ENCODE peak calls at places on chromosomes 16 and 17, in four cellular contexts. One of them, this sample, is unnamed.

GRCh38 chr17:48642843-48643696 is 16.9 kb upstream of the HOXB9 start:
- DNase-seq in RPMI8226: no peak
- DNase-seq in astrocyte of the hippocampus: no peak
- DNase-seq in stimulated activated CD4-positive, alpha-beta T cell treated with anti-CD3 and anti-CD28 coated beads, Interleukin-1b, Interleukin-23, amount 100 ng/mL, for 1 hour: no peak
- DNase-seq in this sample: no peak

GRCh38 chr17:2799653-2800052 is 3.4 kb downstream of the RAP1GAP2 start:
- DNase-seq in RPMI8226: no peak
- DNase-seq in astrocyte of the hippocampus: no peak
- DNase-seq in stimulated activated CD4-positive, alpha-beta T cell treated with anti-CD3 and anti-CD28 coated beads, Interleukin-1b, Interleukin-23, amount 100 ng/mL, for 1 hour: no peak
- DNase-seq in this sample: no peak

GRCh38 chr16:88103011-88103410 is 151.8 kb downstream of the BANP start:
- DNase-seq in RPMI8226: no peak
- DNase-seq in astrocyte of the hippocampus: no peak
- DNase-seq in stimulated activated CD4-positive, alpha-beta T cell treated with anti-CD3 and anti-CD28 coated beads, Interleukin-1b, Interleukin-23, amount 100 ng/mL, for 1 hour: no peak
- DNase-seq in this sample: no peak

GRCh38 chr16:14029658-14030057 is 41.5 kb upstream of the MRTFB start:
- DNase-seq in RPMI8226: no peak
- DNase-seq in astrocyte of the hippocampus: no peak
- DNase-seq in stimulated activated CD4-positive, alpha-beta T cell treated with anti-CD3 and anti-CD28 coated beads, Interleukin-1b, Interleukin-23, amount 100 ng/mL, for 1 hour: no peak
- DNase-seq in this sample: no peak

GRCh38 chr16:73047536-73048291 is at the start of gene ZFHX3:
- DNase-seq in RPMI8226: peak; percentile 32
- DNase-seq in astrocyte of the hippocampus: peak; percentile 87
- DNase-seq in stimulated activated CD4-positive, alpha-beta T cell treated with anti-CD3 and anti-CD28 coated beads, Interleukin-1b, Interleukin-23, amount 100 ng/mL, for 1 hour: no peak
- DNase-seq in this sample: no peak

GRCh38 chr17:78933025-78933958 is 8.1 kb upstream of the TIMP2 start:
- DNase-seq in RPMI8226: peak; percentile 91
- DNase-seq in astrocyte of the hippocampus: peak; percentile 92
- DNase-seq in stimulated activated CD4-positive, alpha-beta T cell treated with anti-CD3 and anti-CD28 coated beads, Interleukin-1b, Interleukin-23, amount 100 ng/mL, for 1 hour: peak; percentile 11
- DNase-seq in this sample: no peak

GRCh38 chr17:41736983-41737679 is 2.7 kb upstream of the HAP1 start:
- DNase-seq in RPMI8226: no peak
- DNase-seq in astrocyte of the hippocampus: no peak
- DNase-seq in stimulated activated CD4-positive, alpha-beta T cell treated with anti-CD3 and anti-CD28 coated beads, Interleukin-1b, Interleukin-23, amount 100 ng/mL, for 1 hour: no peak
- DNase-seq in this sample: no peak

GRCh38 chr16:280005-280421 is 378 bp upstream of the ARHGDIG start:
- DNase-seq in RPMI8226: no peak
- DNase-seq in astrocyte of the hippocampus: no peak
- DNase-seq in stimulated activated CD4-positive, alpha-beta T cell treated with anti-CD3 and anti-CD28 coated beads, Interleukin-1b, Interleukin-23, amount 100 ng/mL, for 1 hour: no peak
- DNase-seq in this sample: no peak

GRCh38 chr16:48409839-48410610 is 24.8 kb upstream of the SIAH1 start:
- DNase-seq in RPMI8226: no peak
- DNase-seq in astrocyte of the hippocampus: peak; percentile 78
- DNase-seq in stimulated activated CD4-positive, alpha-beta T cell treated with anti-CD3 and anti-CD28 coated beads, Interleukin-1b, Interleukin-23, amount 100 ng/mL, for 1 hour: no peak
- DNase-seq in this sample: no peak

GRCh38 chr17:56125830-56126819 is 27.1 kb upstream of the ANKFN1 start:
- DNase-seq in RPMI8226: peak; percentile 5
- DNase-seq in astrocyte of the hippocampus: peak; percentile 89
- DNase-seq in stimulated activated CD4-positive, alpha-beta T cell treated with anti-CD3 and anti-CD28 coated beads, Interleukin-1b, Interleukin-23, amount 100 ng/mL, for 1 hour: no peak
- DNase-seq in this sample: no peak

GRCh38 chr17:75645889-75646625 is 12.8 kb downstream of the SMIM5 start:
- DNase-seq in RPMI8226: no peak
- DNase-seq in astrocyte of the hippocampus: no peak
- DNase-seq in stimulated activated CD4-positive, alpha-beta T cell treated with anti-CD3 and anti-CD28 coated beads, Interleukin-1b, Interleukin-23, amount 100 ng/mL, for 1 hour: no peak
- DNase-seq in this sample: no peak

GRCh38 chr17:58560511-58560910 is 46.1 kb upstream of the MTMR4 start:
- DNase-seq in RPMI8226: no peak
- DNase-seq in astrocyte of the hippocampus: no peak
- DNase-seq in stimulated activated CD4-positive, alpha-beta T cell treated with anti-CD3 and anti-CD28 coated beads, Interleukin-1b, Interleukin-23, amount 100 ng/mL, for 1 hour: no peak
- DNase-seq in this sample: no peak

GRCh38 chr16:2896480-2897010 is 13.5 kb downstream of the FLYWCH2 start:
- DNase-seq in RPMI8226: no peak
- DNase-seq in astrocyte of the hippocampus: no peak
- DNase-seq in stimulated activated CD4-positive, alpha-beta T cell treated with anti-CD3 and anti-CD28 coated beads, Interleukin-1b, Interleukin-23, amount 100 ng/mL, for 1 hour: no peak
- DNase-seq in this sample: no peak

GRCh38 chr17:70119961-70120360 is 44.9 kb downstream of the KCNJ16 start:
- DNase-seq in RPMI8226: no peak
- DNase-seq in astrocyte of the hippocampus: no peak
- DNase-seq in stimulated activated CD4-positive, alpha-beta T cell treated with anti-CD3 and anti-CD28 coated beads, Interleukin-1b, Interleukin-23, amount 100 ng/mL, for 1 hour: no peak
- DNase-seq in this sample: no peak

GRCh38 chr16:47309581-47310312 is 151.1 kb downstream of the ITFG1 start:
- DNase-seq in RPMI8226: no peak
- DNase-seq in astrocyte of the hippocampus: no peak
- DNase-seq in stimulated activated CD4-positive, alpha-beta T cell treated with anti-CD3 and anti-CD28 coated beads, Interleukin-1b, Interleukin-23, amount 100 ng/mL, for 1 hour: no peak
- DNase-seq in this sample: no peak

GRCh38 chr17:77830816-77831490 is 127.5 kb upstream of the TNRC6C start:
- DNase-seq in RPMI8226: peak; percentile 76
- DNase-seq in astrocyte of the hippocampus: no peak
- DNase-seq in stimulated activated CD4-positive, alpha-beta T cell treated with anti-CD3 and anti-CD28 coated beads, Interleukin-1b, Interleukin-23, amount 100 ng/mL, for 1 hour: no peak
- DNase-seq in this sample: no peak

GRCh38 chr16:68732068-68732680 is 4.9 kb upstream of the CDH1 start:
- DNase-seq in RPMI8226: peak; percentile 79
- DNase-seq in astrocyte of the hippocampus: peak; percentile 44
- DNase-seq in stimulated activated CD4-positive, alpha-beta T cell treated with anti-CD3 and anti-CD28 coated beads, Interleukin-1b, Interleukin-23, amount 100 ng/mL, for 1 hour: no peak
- DNase-seq in this sample: no peak

GRCh38 chr17:17809527-17810373 is 27.0 kb downstream of the SREBF1 start:
- DNase-seq in RPMI8226: no peak
- DNase-seq in astrocyte of the hippocampus: peak; percentile 86
- DNase-seq in stimulated activated CD4-positive, alpha-beta T cell treated with anti-CD3 and anti-CD28 coated beads, Interleukin-1b, Interleukin-23, amount 100 ng/mL, for 1 hour: no peak
- DNase-seq in this sample: no peak

GRCh38 chr17:75785770-75786538 is 1.3 kb downstream of the UNK start:
- DNase-seq in RPMI8226: no peak
- DNase-seq in astrocyte of the hippocampus: peak; percentile 59
- DNase-seq in stimulated activated CD4-positive, alpha-beta T cell treated with anti-CD3 and anti-CD28 coated beads, Interleukin-1b, Interleukin-23, amount 100 ng/mL, for 1 hour: no peak
- DNase-seq in this sample: no peak

GRCh38 chr16:1499756-1500464 is 6.8 kb downstream of the TELO2 start:
- DNase-seq in RPMI8226: no peak
- DNase-seq in astrocyte of the hippocampus: no peak
- DNase-seq in stimulated activated CD4-positive, alpha-beta T cell treated with anti-CD3 and anti-CD28 coated beads, Interleukin-1b, Interleukin-23, amount 100 ng/mL, for 1 hour: no peak
- DNase-seq in this sample: no peak

GRCh38 chr16:14539631-14540030 is 90.4 kb downstream of the PARN start:
- DNase-seq in RPMI8226: no peak
- DNase-seq in astrocyte of the hippocampus: peak; percentile 49
- DNase-seq in stimulated activated CD4-positive, alpha-beta T cell treated with anti-CD3 and anti-CD28 coated beads, Interleukin-1b, Interleukin-23, amount 100 ng/mL, for 1 hour: no peak
- DNase-seq in this sample: no peak

GRCh38 chr17:44898768-44899073 is 524 bp downstream of the EFTUD2 start:
- DNase-seq in RPMI8226: peak; percentile 74
- DNase-seq in astrocyte of the hippocampus: no peak
- DNase-seq in stimulated activated CD4-positive, alpha-beta T cell treated with anti-CD3 and anti-CD28 coated beads, Interleukin-1b, Interleukin-23, amount 100 ng/mL, for 1 hour: no peak
- DNase-seq in this sample: no peak

GRCh38 chr17:4742629-4743028 is 2.9 kb upstream of the CXCL16 start:
- DNase-seq in RPMI8226: no peak
- DNase-seq in astrocyte of the hippocampus: no peak
- DNase-seq in stimulated activated CD4-positive, alpha-beta T cell treated with anti-CD3 and anti-CD28 coated beads, Interleukin-1b, Interleukin-23, amount 100 ng/mL, for 1 hour: no peak
- DNase-seq in this sample: no peak

GRCh38 chr16:85238233-85238647 is 126.0 kb upstream of the CIBAR2 start:
- DNase-seq in RPMI8226: no peak
- DNase-seq in astrocyte of the hippocampus: peak; percentile 91
- DNase-seq in stimulated activated CD4-positive, alpha-beta T cell treated with anti-CD3 and anti-CD28 coated beads, Interleukin-1b, Interleukin-23, amount 100 ng/mL, for 1 hour: no peak
- DNase-seq in this sample: no peak

GRCh38 chr16:67530013-67530939 is 1.6 kb downstream of the RIPOR1 start:
- DNase-seq in RPMI8226: peak; percentile 82
- DNase-seq in astrocyte of the hippocampus: peak; percentile 93
- DNase-seq in stimulated activated CD4-positive, alpha-beta T cell treated with anti-CD3 and anti-CD28 coated beads, Interleukin-1b, Interleukin-23, amount 100 ng/mL, for 1 hour: no peak
- DNase-seq in this sample: no peak

GRCh38 chr16:86490859-86491642 is 19.3 kb upstream of the FOXF1 start:
- DNase-seq in RPMI8226: no peak
- DNase-seq in astrocyte of the hippocampus: no peak
- DNase-seq in stimulated activated CD4-positive, alpha-beta T cell treated with anti-CD3 and anti-CD28 coated beads, Interleukin-1b, Interleukin-23, amount 100 ng/mL, for 1 hour: no peak
- DNase-seq in this sample: no peak

GRCh38 chr16:87085441-87085840 is 231.8 kb downstream of the C16orf95 start:
- DNase-seq in RPMI8226: no peak
- DNase-seq in astrocyte of the hippocampus: no peak
- DNase-seq in stimulated activated CD4-positive, alpha-beta T cell treated with anti-CD3 and anti-CD28 coated beads, Interleukin-1b, Interleukin-23, amount 100 ng/mL, for 1 hour: no peak
- DNase-seq in this sample: no peak

GRCh38 chr17:69773081-69773480 is 301.9 kb upstream of the KCNJ16 start:
- DNase-seq in RPMI8226: no peak
- DNase-seq in astrocyte of the hippocampus: peak; percentile 18
- DNase-seq in stimulated activated CD4-positive, alpha-beta T cell treated with anti-CD3 and anti-CD28 coated beads, Interleukin-1b, Interleukin-23, amount 100 ng/mL, for 1 hour: no peak
- DNase-seq in this sample: no peak

GRCh38 chr16:58661199-58661830 is 23.3 kb downstream of the SLC38A7 start:
- DNase-seq in RPMI8226: peak; percentile 82
- DNase-seq in astrocyte of the hippocampus: peak; percentile 92
- DNase-seq in stimulated activated CD4-positive, alpha-beta T cell treated with anti-CD3 and anti-CD28 coated beads, Interleukin-1b, Interleukin-23, amount 100 ng/mL, for 1 hour: no peak
- DNase-seq in this sample: no peak

GRCh38 chr16:67169642-67170167 is 633 bp upstream of the NOL3 start:
- DNase-seq in RPMI8226: no peak
- DNase-seq in astrocyte of the hippocampus: peak; percentile 55
- DNase-seq in stimulated activated CD4-positive, alpha-beta T cell treated with anti-CD3 and anti-CD28 coated beads, Interleukin-1b, Interleukin-23, amount 100 ng/mL, for 1 hour: no peak
- DNase-seq in this sample: no peak

GRCh38 chr16:399278-400019 is 2.2 kb upstream of the DECR2 start:
- DNase-seq in RPMI8226: no peak
- DNase-seq in astrocyte of the hippocampus: no peak
- DNase-seq in stimulated activated CD4-positive, alpha-beta T cell treated with anti-CD3 and anti-CD28 coated beads, Interleukin-1b, Interleukin-23, amount 100 ng/mL, for 1 hour: no peak
- DNase-seq in this sample: no peak

GRCh38 chr17:44977065-44977464 is 9.0 kb upstream of the C1QL1 start:
- DNase-seq in RPMI8226: peak; percentile 35
- DNase-seq in astrocyte of the hippocampus: no peak
- DNase-seq in stimulated activated CD4-positive, alpha-beta T cell treated with anti-CD3 and anti-CD28 coated beads, Interleukin-1b, Interleukin-23, amount 100 ng/mL, for 1 hour: no peak
- DNase-seq in this sample: no peak

GRCh38 chr16:85556456-85557082 is 56.6 kb upstream of the GSE1 start:
- DNase-seq in RPMI8226: peak; percentile 73
- DNase-seq in astrocyte of the hippocampus: peak; percentile 71
- DNase-seq in stimulated activated CD4-positive, alpha-beta T cell treated with anti-CD3 and anti-CD28 coated beads, Interleukin-1b, Interleukin-23, amount 100 ng/mL, for 1 hour: no peak
- DNase-seq in this sample: peak; percentile 30

GRCh38 chr17:2487306-2487705 is 24.4 kb downstream of the METTL16 start:
- DNase-seq in RPMI8226: no peak
- DNase-seq in astrocyte of the hippocampus: no peak
- DNase-seq in stimulated activated CD4-positive, alpha-beta T cell treated with anti-CD3 and anti-CD28 coated beads, Interleukin-1b, Interleukin-23, amount 100 ng/mL, for 1 hour: no peak
- DNase-seq in this sample: no peak

GRCh38 chr16:57979006-57979585 is 8.2 kb upstream of the CNGB1 start:
- DNase-seq in RPMI8226: no peak
- DNase-seq in astrocyte of the hippocampus: no peak
- DNase-seq in stimulated activated CD4-positive, alpha-beta T cell treated with anti-CD3 and anti-CD28 coated beads, Interleukin-1b, Interleukin-23, amount 100 ng/mL, for 1 hour: no peak
- DNase-seq in this sample: no peak

GRCh38 chr17:40097931-40098845 is 2.2 kb downstream of the NR1D1 start:
- DNase-seq in RPMI8226: peak; percentile 74
- DNase-seq in astrocyte of the hippocampus: no peak
- DNase-seq in stimulated activated CD4-positive, alpha-beta T cell treated with anti-CD3 and anti-CD28 coated beads, Interleukin-1b, Interleukin-23, amount 100 ng/mL, for 1 hour: no peak
- DNase-seq in this sample: no peak